ENCODE peak calls at places on chromosome X, in six cellular contexts. F is H1, M is IMR-90, E is K562, G is GM12878, V is HepG2. I is an unnamed sample.

GRCh38 chrX:65750674-65751469 is 83.4 kb downstream of the MSN start:
- DNase-seq in E (no peak), M (no peak), V (no peak), F (no peak), G (peak; percentile 65), I (no peak)

GRCh38 chrX:26848511-26848910 is 614.6 kb downstream of the PPP4R3C start:
- DNase-seq in V (no peak), M (no peak), F (no peak), E (no peak), G (no peak), I (no peak)

GRCh38 chrX:78747471-78747870 is at the start of gene LPAR4:
- DNase-seq in F (peak; percentile 47), G (no peak), E (no peak), M (no peak), V (no peak), I (no peak)

GRCh38 chrX:136766785-136767103 is 14.0 kb downstream of the ARHGEF6 start:
- DNase-seq in V (no peak), M (no peak), E (no peak), F (no peak), G (no peak), I (no peak)

GRCh38 chrX:37425370-37425769 is 76.2 kb downstream of the PRRG1 start:
- DNase-seq in G (no peak), M (peak; percentile 15), V (no peak), E (no peak), F (no peak), I (no peak)

GRCh38 chrX:2820131-2820771 is 8.5 kb upstream of the GYG2 start:
- DNase-seq in E (no peak), F (no peak), V (no peak), M (no peak), G (no peak), I (no peak)

GRCh38 chrX:12701625-12702024 is 89.6 kb upstream of the PRPS2 start:
- DNase-seq in G (peak; percentile 12), M (peak; percentile 68), F (peak; percentile 55), V (peak; percentile 37), E (peak; percentile 66), I (peak; percentile 41)

GRCh38 chrX:71367396-71367795 is 1.2 kb downstream of the TAF1 start:
- DNase-seq in F (no peak), E (no peak), M (no peak), G (no peak), V (no peak), I (peak; percentile 6)

GRCh38 chrX:117636826-117637225 is 479.8 kb downstream of the KLHL13 start:
- DNase-seq in G (no peak), V (no peak), F (no peak), M (no peak), E (no peak), I (no peak)

GRCh38 chrX:77223046-77223445 is 224.1 kb upstream of the FGF16 start:
- DNase-seq in E (no peak), F (no peak), V (no peak), M (no peak), G (no peak), I (no peak)

GRCh38 chrX:131066237-131066636 is 8.1 kb downstream of the ARHGAP36 start:
- DNase-seq in V (no peak), M (no peak), F (no peak), E (no peak), G (no peak), I (no peak)

GRCh38 chrX:102863735-102864134 is 73.3 kb upstream of the RAB40AL start:
- DNase-seq in G (peak; percentile 45), F (peak; percentile 86), V (peak; percentile 51), M (peak; percentile 74), E (peak; percentile 74), I (peak; percentile 34)

GRCh38 chrX:73963682-73964081 is 340.3 kb upstream of the ZCCHC13 start:
- DNase-seq in V (no peak), F (no peak), E (no peak), G (no peak), M (no peak), I (no peak)

GRCh38 chrX:70592091-70592490 is 147.5 kb downstream of the DLG3 start:
- DNase-seq in F (no peak), M (peak; percentile 63), G (no peak), E (no peak), V (no peak), I (peak; percentile 55)

GRCh38 chrX:121761845-121762244 is 714.4 kb downstream of the GLUD2 start:
- DNase-seq in V (no peak), F (no peak), M (no peak), E (no peak), G (no peak), I (no peak)

GRCh38 chrX:48663241-48663640 is 20.4 kb upstream of the WAS start:
- DNase-seq in G (no peak), F (no peak), M (no peak), E (no peak), V (no peak), I (no peak)

GRCh38 chrX:9746148-9746880 is 19.3 kb downstream of the GPR143 start:
- DNase-seq in M (peak; percentile 43), V (no peak), G (no peak), F (no peak), E (no peak), I (no peak)

GRCh38 chrX:52363247-52363883 is 5.5 kb upstream of the XAGE2 start:
- DNase-seq in E (peak; percentile 70), F (no peak), V (no peak), G (no peak), M (peak; percentile 5), I (no peak)

GRCh38 chrX:150627957-150628356 is 59.5 kb downstream of the MTM1 start:
- DNase-seq in M (no peak), E (no peak), F (no peak), G (no peak), V (no peak), I (no peak)

GRCh38 chrX:103417933-103418332 is 41.6 kb downstream of the BEX3 start:
- DNase-seq in V (no peak), F (no peak), E (no peak), M (peak; percentile 31), G (no peak), I (no peak)

DNA sequence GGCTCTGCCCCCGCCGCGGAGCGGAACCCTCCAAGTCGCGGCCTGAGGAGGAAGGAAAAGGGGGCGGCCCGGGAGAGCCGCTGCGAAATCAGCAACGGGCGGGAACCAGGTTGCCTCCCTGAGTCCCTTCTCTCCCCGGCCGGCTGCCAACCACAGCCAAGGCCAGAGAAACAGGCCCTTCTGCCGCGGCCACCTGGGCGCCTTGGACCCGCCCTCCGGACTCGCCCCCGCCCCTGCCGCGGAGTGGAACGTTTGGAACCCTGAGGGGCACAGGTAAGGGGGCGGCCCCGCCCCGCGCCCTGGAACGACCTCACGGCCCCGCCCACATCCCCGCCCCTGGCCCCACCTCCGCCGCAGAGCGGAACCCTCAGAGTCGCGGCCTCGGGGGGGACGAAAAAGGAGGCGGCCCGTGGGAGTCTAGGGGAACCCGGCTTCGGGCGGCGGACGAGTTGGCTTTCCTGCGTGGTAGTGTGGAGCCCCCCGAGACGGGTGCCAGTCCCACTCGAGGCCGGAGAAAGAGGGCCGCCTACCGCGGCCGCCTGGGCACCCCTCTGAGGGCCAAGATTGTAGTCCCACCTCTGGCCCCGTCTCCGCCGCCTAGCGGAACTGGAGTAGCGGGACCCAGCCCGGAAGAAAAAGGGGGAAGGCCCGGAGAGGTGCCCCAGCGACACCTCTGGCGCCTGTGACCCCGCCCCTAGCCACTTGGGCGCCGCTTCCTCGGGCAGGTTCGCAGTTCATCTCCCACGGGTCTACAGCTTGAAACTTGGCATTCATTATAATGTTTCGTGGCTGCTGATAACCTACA is 669 bp upstream of the PHKA2 start:
- DNase-seq in G (peak; percentile 23), V (peak; percentile 70), E (peak; percentile 88), F (peak; percentile 75), M (peak; percentile 52), I (peak; percentile 81)
- TF ChIP-seq POLR2A in G (peak; percentile 56), V (peak; percentile 50), E (peak; percentile 69), F (peak; percentile 45), M (peak; percentile 44), I (peak; percentile 35)

GRCh38 chrX:7218321-7219152 is 70.6 kb upstream of the PUDP start:
- DNase-seq in M (no peak), E (no peak), F (no peak), V (peak; percentile 41), G (no peak), I (no peak)

GRCh38 chrX:7219153-7219705 is 71.3 kb upstream of the PUDP start:
- DNase-seq in E (no peak), M (no peak), F (no peak), V (peak; percentile 1), G (no peak), I (no peak)

GRCh38 chrX:7215842-7216241 is 67.9 kb upstream of the PUDP start:
- DNase-seq in V (no peak), E (no peak), G (no peak), M (peak; percentile 13), F (no peak), I (no peak)

GRCh38 chrX:7216981-7217587 is 69.1 kb upstream of the PUDP start:
- DNase-seq in M (no peak), E (no peak), G (no peak), F (no peak), V (no peak), I (no peak)

DNA sequence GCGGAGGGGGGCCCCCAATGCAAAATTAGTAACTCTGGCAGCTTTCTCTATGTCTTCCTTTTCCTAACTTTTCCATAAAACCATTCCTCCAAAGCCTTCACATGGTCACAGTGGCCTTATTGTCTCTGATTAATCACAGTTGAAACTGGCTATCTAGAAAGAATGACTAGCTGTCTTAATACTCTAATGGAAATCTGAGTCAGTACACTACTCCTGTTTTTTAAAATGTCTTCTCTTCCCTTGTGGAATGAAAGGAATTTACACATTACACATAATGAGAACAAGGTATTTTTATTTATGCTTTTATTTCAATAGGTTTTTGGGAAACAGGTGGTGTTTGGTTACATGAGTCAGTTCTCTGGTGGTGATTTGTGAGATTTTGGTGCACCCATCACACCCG is 66.3 kb upstream of the PUDP start:
- DNase-seq in V (no peak), G (no peak), E (no peak), M (no peak), F (no peak), I (no peak)
- TF ChIP-seq RFX5 in V (no peak), G (no peak), E (no peak), M (no peak), F (no peak), I (no peak)

GRCh38 chrX:129654652-129655546 is at the start of gene APLN:
- DNase-seq in G (no peak), M (peak; percentile 19), V (no peak), F (peak; percentile 54), E (peak; percentile 38), I (no peak)
- TF ChIP-seq POLR2A in G (no peak), M (no peak), V (no peak), F (no peak), E (no peak), I (no peak)

GRCh38 chrX:843306-843705 is 212.7 kb downstream of the SHOX start:
- DNase-seq in E (no peak), V (no peak), G (no peak), F (peak; percentile 52), M (no peak), I (no peak)

GRCh38 chrX:853304-853703 is 222.7 kb downstream of the SHOX start:
- DNase-seq in M (no peak), E (no peak), F (no peak), V (no peak), G (no peak), I (no peak)

GRCh38 chrX:850471-850916 is 219.9 kb downstream of the SHOX start:
- DNase-seq in E (no peak), G (no peak), F (peak; percentile 52), M (no peak), V (peak; percentile 4), I (no peak)

DNA sequence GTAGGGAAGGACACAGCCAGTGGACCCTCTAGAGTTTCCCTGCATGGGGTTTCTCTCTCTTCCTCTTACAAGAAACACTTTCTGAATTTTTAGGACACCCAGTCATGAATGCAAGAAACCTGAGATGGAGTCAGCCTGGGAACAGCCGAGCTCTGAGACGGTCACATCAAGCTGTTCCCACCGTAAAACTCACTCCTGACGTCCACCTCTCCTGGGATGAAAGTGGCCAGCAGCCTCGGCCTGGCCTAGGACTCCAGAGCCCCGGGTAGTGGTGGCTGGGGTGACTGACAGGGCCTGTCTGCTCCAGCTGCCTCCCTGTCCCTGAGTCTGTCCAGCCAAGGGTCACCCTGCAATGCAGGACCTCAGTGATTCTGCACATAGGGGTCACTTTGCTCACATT is 217.8 kb downstream of the SHOX start:
- DNase-seq in V (no peak), M (no peak), E (no peak), F (peak; percentile 47), G (no peak), I (no peak)
- TF ChIP-seq RFX5 in V (no peak), M (no peak), E (no peak), F (no peak), G (no peak), I (no peak)